ENCODE peak calls at places on chromosomes 12 and 14, in four cellular contexts. M is memory B cell, D is NCI-H1694, W is HTR-8/SVneo. R is an unnamed sample.
A peak's percentile ranks its signal among the peaks of the same experiment; 100 is the strongest.

GRCh38 chr12:12792421-12792820 is 7.0 kb downstream of the APOLD1 start:
- DNase-seq in M (no peak), D (peak; percentile 49), W (no peak), R (no peak)

GRCh38 chr14:23183479-23183878 is at the start of gene SLC7A8:
- DNase-seq in M (peak; percentile 18), D (peak; percentile 60), W (no peak), R (no peak)

GRCh38 chr12:104888892-104889291 is 69.2 kb downstream of the SLC41A2 start:
- DNase-seq in M (no peak), D (peak; percentile 39), W (no peak), R (no peak)

GRCh38 chr14:63853831-63854293 is 1.1 kb downstream of the SYNE2 start:
- DNase-seq in M (no peak), D (peak; percentile 43), W (peak; percentile 96), R (no peak)

GRCh38 chr14:98498019-98498885 is 773.7 kb downstream of the BCL11B start:
- DNase-seq in M (no peak), D (no peak), W (no peak), R (no peak)

GRCh38 chr12:22731231-22731630 is 106.3 kb downstream of the ETNK1 start:
- DNase-seq in M (no peak), D (no peak), W (no peak), R (no peak)

GRCh38 chr14:100706860-100707259 is 19.8 kb upstream of the DLK1 start:
- DNase-seq in M (no peak), D (no peak), W (no peak), R (no peak)

GRCh38 chr12:107109726-107110518 is 16.6 kb upstream of the CRY1 start:
- DNase-seq in M (no peak), D (no peak), W (no peak), R (no peak)

GRCh38 chr14:75156901-75157300 is 19.5 kb downstream of the TMED10 start:
- DNase-seq in M (no peak), D (no peak), W (no peak), R (no peak)